ENCODE peak calls at places on chromosomes 11 and 22, in five cellular contexts. P, D, S, A and B are unnamed samples. For H3K27me3 and H3K4me1, the result is how much of the 10 kb centered on the place peaks cover.

GRCh38 chr11:3121931-3122774 is 43.0 kb downstream of the OSBPL5 start:
- DNase-seq in P (no peak), D (no peak), S (no peak), A (no peak), B (no peak)

GRCh38 chr22:44698531-44699421 is 3.2 kb upstream of the PRR5 start:
- DNase-seq in P (peak), D (peak), S (peak), A (no peak), B (no peak)

GRCh38 chr11:4059424-4059823 is 35.2 kb upstream of the RRM1 start:
- DNase-seq in P (no peak), D (no peak), S (no peak), A (no peak), B (peak)

GRCh38 chr11:103067118-103067517 is 24.8 kb downstream of the DCUN1D5 start:
- DNase-seq in P (no peak), D (no peak), S (no peak), A (no peak), B (no peak)

GRCh38 chr22:49569286-49570031 is 258.2 kb downstream of the BRD1 start:
- DNase-seq in P (no peak), D (no peak), S (no peak), A (no peak), B (no peak)

GRCh38 chr11:64152841-64153691 is 12.8 kb downstream of the MACROD1 start:
- DNase-seq in P (peak), D (peak), S (peak), A (no peak), B (peak)

GRCh38 chr11:130171534-130171933 is 12.0 kb downstream of the ST14 start:
- DNase-seq in P (no peak), D (no peak), S (no peak), A (no peak), B (no peak)

GRCh38 chr11:17581732-17582053 is 34.6 kb downstream of the OTOG start:
- DNase-seq in P (no peak), D (no peak), S (no peak), A (no peak), B (no peak)

GRCh38 chr22:47055921-47056320 is 293.5 kb downstream of the TBC1D22A start:
- DNase-seq in P (no peak), D (no peak), S (no peak), A (no peak), B (no peak)

GRCh38 chr22:43393132-43393844 is 18.5 kb upstream of the MPPED1 start:
- DNase-seq in P (peak), D (no peak), S (no peak), A (no peak), B (no peak)

GRCh38 chr11:78731008-78731407 is 156.3 kb upstream of the NARS2 start:
- DNase-seq in P (no peak), D (no peak), S (no peak), A (no peak), B (no peak)

GRCh38 chr11:533049-533585 is 2.3 kb downstream of the HRAS start:
- DNase-seq in P (no peak), D (no peak), S (no peak), A (no peak), B (no peak)

GRCh38 chr11:64250875-64251721 is at the start of gene PLCB3:
- DNase-seq in P (peak), D (no peak), S (peak), A (no peak), B (peak)

GRCh38 chr11:68928108-68928429 is 24.4 kb downstream of the IGHMBP2 start:
- DNase-seq in P (no peak), D (no peak), S (no peak), A (no peak), B (no peak)

GRCh38 chr11:65362320-65362931 is 7.9 kb downstream of the TIGD3 start:
- DNase-seq in P (no peak), D (no peak), S (no peak), A (no peak), B (no peak)

GRCh38 chr11:46617451-46618314 is at the start of gene ATG13:
- DNase-seq in P (peak), D (peak), S (no peak), A (peak), B (peak)

GRCh38 chr11:72370201-72370600 is 64.1 kb downstream of the CLPB start:
- DNase-seq in P (no peak), D (no peak), S (no peak), A (no peak), B (no peak)

GRCh38 chr11:73197348-73197747 is 20.7 kb upstream of the P2RY2 start:
- DNase-seq in P (no peak), D (no peak), S (no peak), A (no peak), B (no peak)

GRCh38 chr11:65584723-65585171 is 8.9 kb downstream of the EHBP1L1 start:
- DNase-seq in P (no peak), D (no peak), S (no peak), A (no peak), B (no peak)

GRCh38 chr22:36781656-36782627 is 6.0 kb upstream of the IFT27 start:
- DNase-seq in P (peak), D (peak), S (peak), A (peak), B (peak)

GRCh38 chr22:49664371-49664881 is 163.2 kb downstream of the BRD1 start:
- DNase-seq in P (no peak), D (no peak), S (no peak), A (no peak), B (no peak)

GRCh38 chr11:132911186-132911585 is 621.1 kb downstream of the OPCML start:
- DNase-seq in P (peak), D (peak), S (no peak), A (no peak), B (no peak)

GRCh38 chr11:81112718-81113117 is 1620.9 kb downstream of the FAM181B start:
- DNase-seq in P (no peak), D (no peak), S (no peak), A (no peak), B (no peak)

GRCh38 chr11:10688401-10688800 is 5.2 kb downstream of the IRAG1 start:
- DNase-seq in P (peak), D (peak), S (no peak), A (no peak), B (peak)

GRCh38 chr11:122809861-122810260 is 28.4 kb upstream of the CRTAM start:
- DNase-seq in P (no peak), D (no peak), S (no peak), A (no peak), B (no peak)

GRCh38 chr11:131910491-131911387 is 540.3 kb downstream of the NTM start:
- DNase-seq in P (peak), D (peak), S (peak), A (no peak), B (no peak)

GRCh38 chr11:64298966-64299846 is 952 bp upstream of the CATSPERZ start:
- DNase-seq in P (no peak), D (no peak), S (no peak), A (no peak), B (no peak)

GRCh38 chr11:115745545-115746265 is 241.5 kb upstream of the CADM1 start:
- DNase-seq in P (no peak), D (no peak), S (no peak), A (no peak), B (no peak)
- H3K27me3 ChIP-seq in P (under half), D (under half), S (under half), A (under half), B (under half)

GRCh38 chr22:26432619-26433311 is 3.7 kb downstream of the ASPHD2 start:
- DNase-seq in P (no peak), D (no peak), S (no peak), A (no peak), B (peak)
- H3K4me1 ChIP-seq in P (under half), D (under half), S (under half), A (under half), B (under half)

GRCh38 chr22:17368144-17368726 is 1.0 kb upstream of the CECR2 start:
- DNase-seq in P (no peak), D (no peak), S (no peak), A (no peak), B (no peak)
- H2BK5ac ChIP-seq in P (no peak), D (no peak), S (peak), A (peak), B (no peak)

GRCh38 chr11:32288276-32288675 is 147.1 kb downstream of the WT1 start:
- DNase-seq in P (peak), D (no peak), S (no peak), A (no peak), B (no peak)
- H3K27me3 ChIP-seq in P (under half), D (under half), S (under half), A (under half), B (under half)

DNA sequence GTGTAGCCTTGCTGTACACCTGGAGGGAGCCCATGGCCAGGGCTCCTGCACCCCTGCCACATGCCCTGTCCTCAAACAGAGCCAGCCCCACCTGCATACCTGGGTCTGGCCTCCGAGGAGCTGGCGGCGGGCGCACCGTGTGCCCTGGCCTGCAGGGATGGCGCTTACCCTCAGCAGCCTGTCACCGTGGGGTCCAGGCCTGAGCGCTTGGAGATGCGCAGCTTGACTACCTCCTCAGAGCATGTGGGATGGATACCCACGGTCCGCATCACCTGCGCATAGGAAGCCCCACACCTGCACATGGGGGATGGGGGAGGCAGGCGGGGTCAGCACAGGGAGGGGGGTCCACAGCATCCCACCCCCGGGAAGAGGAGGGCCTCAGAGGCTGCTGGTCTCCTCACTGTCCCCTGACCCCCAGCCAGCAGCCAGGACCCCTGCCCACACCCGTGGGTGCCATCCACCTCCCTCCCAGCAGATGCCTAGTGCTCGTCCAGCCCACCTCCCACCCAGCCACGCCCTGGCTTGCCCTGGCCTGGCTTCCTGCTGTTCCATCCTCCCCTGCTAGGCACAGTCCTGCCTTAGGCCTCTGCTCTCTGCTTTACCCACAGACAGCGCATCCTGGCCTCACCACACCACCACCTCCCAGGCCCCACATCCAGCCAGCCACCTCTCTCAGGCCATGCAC is 22.4 kb upstream of the GNB1L start:
- DNase-seq in P (no peak), D (no peak), S (no peak), A (no peak), B (no peak)
- H3K4me1 ChIP-seq in P (under half), D (under half), S (half or more), A (under half), B (under half)

GRCh38 chr11:125670131-125670530 is 10.5 kb downstream of the ACRV1 start:
- DNase-seq in P (no peak), D (no peak), S (no peak), A (no peak), B (no peak)
- H2BK5ac ChIP-seq in P (no peak), D (no peak), S (no peak), A (no peak), B (no peak)